ENCODE peak calls at places on chromosomes 2 and 18, in nine cellular contexts. N is SJCRH30, A is fibroblast of lung, T is cardiac fibroblast, G is right cardiac atrium, O is GM23248, H is mucosa of descending colon, I is choroid plexus epithelial cell, K is lower leg skin. Z is an unnamed sample.

GRCh38 chr2:239898292-239898925 is 126.7 kb downstream of the NDUFA10 start:
- DNase-seq in T (no peak), N (no peak), A (no peak), K (peak; percentile 37), G (no peak), I (no peak), H (no peak), O (no peak), Z (no peak)

GRCh38 chr2:241849616-241850543 is 8.8 kb downstream of the PDCD1 start:
- DNase-seq in G (no peak), N (no peak), I (no peak), H (no peak), K (peak; percentile 60), A (no peak), T (no peak), O (no peak), Z (peak; percentile 18)

GRCh38 chr2:146874260-146874658 is 970.6 kb upstream of the ACVR2A start:
- DNase-seq in K (no peak), T (peak; percentile 65), A (peak; percentile 66), G (peak; percentile 11), I (peak; percentile 37), O (peak; percentile 46), H (no peak), N (peak; percentile 47), Z (peak; percentile 35)

GRCh38 chr2:207254526-207255464 is 89.0 kb upstream of the KLF7 start:
- DNase-seq in A (peak; percentile 81), K (no peak), O (peak; percentile 82), T (peak; percentile 73), N (no peak), H (no peak), G (no peak), I (peak; percentile 68), Z (no peak)

GRCh38 chr2:152031747-152032146 is 67.1 kb downstream of the CACNB4 start:
- DNase-seq in I (no peak), T (no peak), K (no peak), N (no peak), O (no peak), A (no peak), G (no peak), H (no peak), Z (no peak)

GRCh38 chr18:54338230-54338629 is 19.4 kb downstream of the STARD6 start:
- DNase-seq in I (no peak), K (no peak), O (no peak), G (no peak), N (no peak), H (no peak), T (no peak), A (no peak), Z (no peak)

GRCh38 chr2:40315684-40316083 is 136.2 kb downstream of the SLC8A1 start:
- DNase-seq in N (no peak), I (no peak), K (no peak), O (peak; percentile 82), H (no peak), G (no peak), A (peak; percentile 87), T (peak; percentile 85), Z (no peak)

GRCh38 chr2:236955675-236956618 is 129.7 kb upstream of the COPS8 start:
- DNase-seq in K (peak; percentile 20), T (no peak), I (no peak), H (no peak), O (no peak), A (no peak), G (no peak), N (peak; percentile 43), Z (no peak)

GRCh38 chr2:149800624-149801220 is 213.1 kb upstream of the MMADHC start:
- DNase-seq in O (no peak), G (no peak), I (no peak), T (no peak), H (no peak), N (no peak), K (no peak), A (no peak), Z (no peak)

GRCh38 chr18:64410685-64411084 is 261.8 kb upstream of the LINC00305 start:
- DNase-seq in H (no peak), A (no peak), O (no peak), G (no peak), I (peak; percentile 9), K (no peak), N (no peak), T (no peak), Z (no peak)

GRCh38 chr2:120231974-120232635 is 8.9 kb upstream of the TMEM185B start:
- DNase-seq in T (no peak), O (peak; percentile 72), I (peak; percentile 31), K (peak; percentile 82), N (no peak), G (no peak), H (no peak), A (peak; percentile 61), Z (no peak)

GRCh38 chr18:23684515-23685197 is 4.6 kb upstream of the LAMA3 start:
- DNase-seq in G (no peak), H (no peak), A (no peak), T (peak; percentile 70), K (no peak), N (no peak), I (peak; percentile 53), O (peak; percentile 77), Z (no peak)

GRCh38 chr18:23690505-23691068 is 1.3 kb downstream of the LAMA3 start:
- DNase-seq in I (no peak), O (no peak), A (no peak), N (no peak), K (no peak), H (no peak), G (no peak), T (no peak), Z (no peak)

GRCh38 chr18:23689616-23690504 is 607 bp downstream of the LAMA3 start:
- DNase-seq in K (peak; percentile 88), H (peak; percentile 58), I (no peak), T (no peak), A (no peak), O (no peak), N (no peak), G (no peak), Z (peak; percentile 90)

GRCh38 chr18:23689031-23689615 is at the start of gene LAMA3:
- DNase-seq in G (peak; percentile 57), K (peak; percentile 92), T (peak; percentile 24), A (no peak), N (no peak), O (peak; percentile 77), H (peak; percentile 69), I (peak; percentile 18), Z (peak; percentile 93)

DNA sequence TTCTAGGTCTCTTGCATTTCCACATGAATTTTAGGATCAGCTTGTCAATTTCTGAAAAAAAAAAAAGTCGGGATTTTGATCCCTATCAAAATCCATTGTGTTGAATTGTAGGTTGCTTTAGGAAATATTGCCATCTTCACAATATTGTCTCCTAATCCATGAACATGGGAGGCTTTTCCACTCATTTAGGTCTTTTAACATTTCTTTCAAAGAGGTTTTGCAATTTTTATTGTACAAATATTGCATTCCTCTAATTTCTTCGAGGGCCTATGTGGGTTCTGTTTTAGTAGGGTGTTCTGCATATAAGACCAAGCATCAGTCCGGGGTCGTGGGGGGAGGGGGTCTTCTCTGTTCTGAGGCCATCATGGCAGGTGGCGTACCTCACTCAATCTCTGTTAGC is 725 bp upstream of the LAMA3 start:
- DNase-seq in I (no peak), K (no peak), H (no peak), O (no peak), N (no peak), G (no peak), T (no peak), A (no peak), Z (no peak)
- H3K4me3 ChIP-seq in I (no peak overlapping the region), K (no peak overlapping the region), H (no peak overlapping the region), O (no peak overlapping the region), N (no peak overlapping the region), G (no peak overlapping the region), T (no peak overlapping the region), A (peak overlapping the region; percentile 57), Z (no peak overlapping the region)

GRCh38 chr2:20213651-20214565 is 11.0 kb downstream of the SDC1 start:
- DNase-seq in O (no peak), K (peak; percentile 81), H (peak; percentile 46), T (no peak), I (no peak), G (no peak), A (no peak), N (no peak), Z (peak; percentile 57)
- H3K4me3 ChIP-seq in O (no peak overlapping the region), K (no peak overlapping the region), H (no peak overlapping the region), T (no peak overlapping the region), I (no peak overlapping the region), G (no peak overlapping the region), A (no peak overlapping the region), N (no peak overlapping the region), Z (no peak overlapping the region)

GRCh38 chr2:975095-975494 is 24.4 kb downstream of the SNTG2 start:
- DNase-seq in H (no peak), G (no peak), N (no peak), A (no peak), K (no peak), I (no peak), O (no peak), T (no peak), Z (no peak)

GRCh38 chr2:981258-981657 is 30.6 kb downstream of the SNTG2 start:
- DNase-seq in I (no peak), K (no peak), N (no peak), T (no peak), O (no peak), H (no peak), G (no peak), A (no peak), Z (no peak)

GRCh38 chr2:981759-982158 is 31.1 kb downstream of the SNTG2 start:
- DNase-seq in K (no peak), G (no peak), O (no peak), A (no peak), H (no peak), N (no peak), T (no peak), I (no peak), Z (no peak)

GRCh38 chr2:974454-974853 is 23.8 kb downstream of the SNTG2 start:
- DNase-seq in H (no peak), A (no peak), N (no peak), T (no peak), I (peak; percentile 77), K (no peak), G (no peak), O (no peak), Z (no peak)

GRCh38 chr2:979286-979928 is 28.8 kb downstream of the SNTG2 start:
- DNase-seq in G (no peak), K (no peak), T (no peak), A (no peak), H (no peak), O (no peak), N (peak; percentile 27), I (no peak), Z (no peak)
- H3K4me3 ChIP-seq in G (no peak overlapping the region), K (no peak overlapping the region), T (no peak overlapping the region), A (no peak overlapping the region), H (no peak overlapping the region), O (no peak overlapping the region), N (no peak overlapping the region), I (no peak overlapping the region), Z (no peak overlapping the region)

DNA sequence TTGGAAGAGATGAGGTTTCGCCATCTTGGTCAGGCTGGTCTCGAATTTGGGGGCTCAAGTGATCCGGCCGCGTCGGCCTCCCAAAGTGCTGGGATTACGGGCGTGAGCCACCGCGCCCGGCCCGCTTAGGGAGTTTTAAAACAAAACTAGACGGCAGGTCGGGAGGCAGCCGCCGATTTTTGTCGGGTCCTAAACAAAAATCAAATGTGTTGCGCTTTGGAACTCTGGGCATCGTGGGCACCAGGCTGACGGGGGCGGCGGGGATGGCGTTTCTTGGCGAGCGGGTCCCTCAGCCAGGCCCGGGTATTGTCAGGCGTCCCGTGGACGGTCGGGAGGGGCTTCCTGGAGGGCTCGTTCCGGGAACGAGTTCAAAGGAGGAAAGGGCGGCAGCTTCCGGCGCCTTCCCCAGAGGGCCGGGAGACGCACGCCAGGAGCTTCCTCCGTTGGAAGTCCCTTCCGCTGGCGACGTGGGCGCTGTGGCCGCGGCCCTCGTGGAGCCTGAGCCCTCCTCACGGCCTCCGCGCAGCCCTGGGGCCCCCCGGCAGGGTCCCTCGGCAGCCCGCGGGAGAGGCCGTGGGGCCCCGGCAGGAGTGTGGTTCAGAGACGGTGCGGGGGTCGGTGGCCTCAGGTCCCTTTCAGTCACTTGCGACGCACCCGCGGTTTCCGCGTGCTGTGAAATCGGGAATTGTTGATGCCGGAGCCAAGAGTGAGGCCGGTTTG is 59.2 kb downstream of the EMILIN2 start:
- DNase-seq in I (no peak), O (peak; percentile 69), T (peak; percentile 47), H (peak; percentile 86), G (peak; percentile 84), N (no peak), K (peak; percentile 95), A (peak; percentile 59), Z (peak; percentile 77)
- H3K4me3 ChIP-seq in I (peak overlapping the region; percentile 63), O (peak overlapping the region; percentile 77), T (peak overlapping the region; percentile 53), H (peak overlapping the region; percentile 50), G (peak overlapping the region; percentile 50), N (no peak overlapping the region), K (peak overlapping the region; percentile 51), A (peak overlapping the region; percentile 57), Z (peak overlapping the region; percentile 69)

Z was measured in upper lobe of left lung.